ENCODE peak calls at places on chromosomes 6 and 20, in nine cellular contexts. One of them, this sample, is unnamed.

GRCh38 chr6:144294016-144294415 is 8.9 kb downstream of the UTRN start:
- DNase-seq in HL-60: no peak
- DNase-seq in CD4-positive, alpha-beta memory T cell: no peak
- DNase-seq in HTR-8/SVneo: peak
- DNase-seq in NCI-H1436: no peak
- DNase-seq in HFF-Myc: peak
- DNase-seq in choroid plexus epithelial cell: peak
- DNase-seq in GM03348: peak
- DNase-seq in B cell: no peak
- DNase-seq in this sample: no peak

GRCh38 chr6:43938178-43939101 is 168.4 kb downstream of the VEGFA start:
- DNase-seq in HTR-8/SVneo: no peak
- DNase-seq in GM03348: no peak
- DNase-seq in HL-60: no peak
- DNase-seq in HFF-Myc: no peak
- DNase-seq in B cell: no peak
- DNase-seq in choroid plexus epithelial cell: no peak
- DNase-seq in CD4-positive, alpha-beta memory T cell: no peak
- DNase-seq in NCI-H1436: no peak
- DNase-seq in this sample: peak

GRCh38 chr6:133108377-133108776 is 132.8 kb upstream of the EYA4 start:
- DNase-seq in HTR-8/SVneo: no peak
- DNase-seq in CD4-positive, alpha-beta memory T cell: no peak
- DNase-seq in HL-60: no peak
- DNase-seq in choroid plexus epithelial cell: peak
- DNase-seq in GM03348: no peak
- DNase-seq in NCI-H1436: no peak
- DNase-seq in B cell: no peak
- DNase-seq in HFF-Myc: peak
- DNase-seq in this sample: no peak

GRCh38 chr20:57445298-57445697 is 54.1 kb downstream of the RBM38 start:
- DNase-seq in HTR-8/SVneo: no peak
- DNase-seq in HFF-Myc: no peak
- DNase-seq in HL-60: no peak
- DNase-seq in GM03348: peak
- DNase-seq in choroid plexus epithelial cell: peak
- DNase-seq in NCI-H1436: no peak
- DNase-seq in CD4-positive, alpha-beta memory T cell: no peak
- DNase-seq in B cell: no peak
- DNase-seq in this sample: no peak

GRCh38 chr6:125415921-125416320 is 114.2 kb upstream of the HDDC2 start:
- DNase-seq in CD4-positive, alpha-beta memory T cell: no peak
- DNase-seq in NCI-H1436: no peak
- DNase-seq in HFF-Myc: no peak
- DNase-seq in choroid plexus epithelial cell: peak
- DNase-seq in HL-60: no peak
- DNase-seq in GM03348: no peak
- DNase-seq in B cell: no peak
- DNase-seq in HTR-8/SVneo: no peak
- DNase-seq in this sample: no peak

GRCh38 chr20:35133006-35133405 is 14.1 kb downstream of the EDEM2 start:
- DNase-seq in choroid plexus epithelial cell: no peak
- DNase-seq in CD4-positive, alpha-beta memory T cell: no peak
- DNase-seq in HFF-Myc: no peak
- DNase-seq in GM03348: no peak
- DNase-seq in NCI-H1436: no peak
- DNase-seq in HL-60: no peak
- DNase-seq in HTR-8/SVneo: no peak
- DNase-seq in B cell: no peak
- DNase-seq in this sample: no peak

GRCh38 chr20:61405007-61405406 is 152.9 kb downstream of the CDH4 start:
- DNase-seq in HL-60: no peak
- DNase-seq in GM03348: no peak
- DNase-seq in B cell: no peak
- DNase-seq in HFF-Myc: no peak
- DNase-seq in HTR-8/SVneo: no peak
- DNase-seq in choroid plexus epithelial cell: no peak
- DNase-seq in CD4-positive, alpha-beta memory T cell: no peak
- DNase-seq in NCI-H1436: no peak
- DNase-seq in this sample: no peak

GRCh38 chr6:105943514-105943913 is 142.6 kb upstream of the PRDM1 start:
- DNase-seq in HTR-8/SVneo: no peak
- DNase-seq in GM03348: no peak
- DNase-seq in HFF-Myc: no peak
- DNase-seq in B cell: no peak
- DNase-seq in choroid plexus epithelial cell: no peak
- DNase-seq in HL-60: no peak
- DNase-seq in NCI-H1436: no peak
- DNase-seq in CD4-positive, alpha-beta memory T cell: no peak
- DNase-seq in this sample: no peak

GRCh38 chr6:2228392-2228791 is 17.0 kb downstream of the GMDS start:
- DNase-seq in HL-60: no peak
- DNase-seq in choroid plexus epithelial cell: no peak
- DNase-seq in CD4-positive, alpha-beta memory T cell: no peak
- DNase-seq in B cell: no peak
- DNase-seq in GM03348: no peak
- DNase-seq in HTR-8/SVneo: no peak
- DNase-seq in HFF-Myc: no peak
- DNase-seq in NCI-H1436: no peak
- DNase-seq in this sample: no peak

GRCh38 chr6:112180095-112180820 is 74.1 kb downstream of the LAMA4 start:
- DNase-seq in choroid plexus epithelial cell: peak
- DNase-seq in NCI-H1436: peak
- DNase-seq in HL-60: peak
- DNase-seq in B cell: peak
- DNase-seq in HFF-Myc: no peak
- DNase-seq in CD4-positive, alpha-beta memory T cell: peak
- DNase-seq in GM03348: peak
- DNase-seq in HTR-8/SVneo: peak
- DNase-seq in this sample: no peak

This sample was measured in CD14-positive monocyte.